ENCODE peak calls at places on chromosomes 4 and X, in ten cellular contexts. Z is fibroblast of mammary gland; H is AG10803; B is dorsolateral prefrontal cortex; K is cardiac fibroblast; F is heart left ventricle; R is uterus; D is stomach; J is neural progenitor cell; Q is CD8-positive, alpha-beta T cell. W is an unnamed sample.

GRCh38 chrX:145825896-145826295 is 8.3 kb downstream of the SLITRK2 start:
- DNase-seq in Z (peak), H (no peak), B (no peak), K (peak), F (no peak), R (no peak), D (no peak), J (peak), Q (no peak), W (no peak)

GRCh38 chrX:23952984-23953907 is 45.4 kb downstream of the CXorf58 start:
- DNase-seq in Z (no peak), H (no peak), B (no peak), K (peak), F (no peak), R (no peak), D (no peak), J (peak), Q (peak), W (no peak)

GRCh38 chr4:44544158-44544557 is 95.5 kb upstream of the KCTD8 start:
- DNase-seq in Z (no peak), H (no peak), B (no peak), K (no peak), F (no peak), R (no peak), D (no peak), J (no peak), Q (no peak), W (no peak)

GRCh38 chr4:151322565-151322964 is 2.8 kb downstream of the SH3D19 start:
- DNase-seq in Z (no peak), H (peak), B (no peak), K (no peak), F (no peak), R (no peak), D (no peak), J (no peak), Q (no peak), W (no peak)

GRCh38 chr4:152803541-152803940 is 23.8 kb downstream of the ARFIP1 start:
- DNase-seq in Z (no peak), H (no peak), B (no peak), K (no peak), F (no peak), R (no peak), D (no peak), J (no peak), Q (no peak), W (no peak)

GRCh38 chrX:40576291-40576690 is 4.5 kb upstream of the ATP6AP2 start:
- DNase-seq in Z (no peak), H (no peak), B (no peak), K (no peak), F (no peak), R (no peak), D (no peak), J (no peak), Q (no peak), W (no peak)

GRCh38 chrX:136783159-136783558 is 2.4 kb upstream of the ARHGEF6 start:
- DNase-seq in Z (no peak), H (no peak), B (no peak), K (no peak), F (no peak), R (no peak), D (no peak), J (no peak), Q (no peak), W (no peak)

GRCh38 chr4:5708171-5708828 is at the start of gene EVC2:
- DNase-seq in Z (peak), H (peak), B (no peak), K (peak), F (peak), R (peak), D (peak), J (peak), Q (peak), W (no peak)

GRCh38 chrX:20432746-20433374 is 166.2 kb upstream of the RPS6KA3 start:
- DNase-seq in Z (peak), H (no peak), B (no peak), K (no peak), F (no peak), R (no peak), D (no peak), J (no peak), Q (no peak), W (no peak)

GRCh38 chr4:40916218-40916555 is 166.4 kb downstream of the NSUN7 start:
- DNase-seq in Z (peak), H (peak), B (no peak), K (peak), F (no peak), R (no peak), D (no peak), J (no peak), Q (no peak), W (no peak)

GRCh38 chr4:119300072-119300387 is 21.9 kb downstream of the FABP2 start:
- DNase-seq in Z (peak), H (peak), B (peak), K (peak), F (peak), R (peak), D (peak), J (no peak), Q (no peak), W (no peak)

GRCh38 chrX:151175283-151176062 is 911 bp upstream of the GPR50 start:
- DNase-seq in Z (no peak), H (no peak), B (no peak), K (no peak), F (no peak), R (no peak), D (no peak), J (peak), Q (no peak), W (no peak)

GRCh38 chr4:94892051-94892450 is 134.3 kb downstream of the BMPR1B start:
- DNase-seq in Z (no peak), H (peak), B (no peak), K (no peak), F (no peak), R (no peak), D (no peak), J (no peak), Q (no peak), W (no peak)

GRCh38 chrX:72125331-72126047 is 6.2 kb downstream of the RTL5 start:
- DNase-seq in Z (no peak), H (no peak), B (no peak), K (no peak), F (no peak), R (no peak), D (no peak), J (no peak), Q (no peak), W (no peak)
- TF ChIP-seq CTCF in Z (no peak), H (no peak), B (no peak), K (no peak), F (no peak), R (no peak), D (no peak), J (no peak), Q (no peak), W (no peak)

DNA sequence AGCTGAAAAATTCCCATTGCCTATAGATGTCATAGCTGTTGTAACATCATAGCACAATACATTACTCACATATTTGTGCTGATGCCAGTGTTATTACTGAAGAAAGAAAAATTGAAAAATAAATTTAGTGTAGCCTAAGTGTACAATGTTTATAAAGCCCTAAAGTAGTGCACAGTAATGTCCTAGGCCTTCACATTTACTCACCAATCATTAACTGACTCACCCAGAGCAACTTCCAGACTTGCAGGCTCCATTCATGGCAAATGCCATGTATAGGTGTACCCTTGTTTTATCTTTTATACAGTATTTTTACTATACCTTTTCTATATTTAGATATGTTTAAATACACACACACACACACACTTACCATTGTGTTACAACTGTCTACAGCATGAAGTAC is 265.4 kb upstream of the MAGEB18 start:
- DNase-seq in Z (no peak), H (no peak), B (no peak), K (no peak), F (no peak), R (no peak), D (no peak), J (no peak), Q (no peak), W (no peak)
- H3K4me3 ChIP-seq in Z (no peak), H (no peak), B (no peak), K (no peak), F (no peak), R (no peak), D (no peak), J (no peak), Q (no peak), W (no peak)

GRCh38 chrX:118644378-118644777 is 83.0 kb upstream of the IL13RA1 start:
- DNase-seq in Z (peak), H (peak), B (no peak), K (peak), F (no peak), R (no peak), D (no peak), J (no peak), Q (no peak), W (no peak)
- TF ChIP-seq CTCF in Z (peak), H (peak), B (peak), K (peak), F (peak), R (peak), D (peak), J (peak), Q (no peak), W (peak)

GRCh38 chrX:48695925-48696300 is 621 bp upstream of the SUV39H1 start:
- DNase-seq in Z (no peak), H (no peak), B (no peak), K (no peak), F (no peak), R (no peak), D (no peak), J (peak), Q (no peak), W (no peak)

GRCh38 chrX:48700246-48700645 is 3.7 kb downstream of the SUV39H1 start:
- DNase-seq in Z (no peak), H (no peak), B (no peak), K (no peak), F (no peak), R (no peak), D (no peak), J (no peak), Q (no peak), W (no peak)

GRCh38 chrX:48696301-48697181 is at the start of gene SUV39H1:
- DNase-seq in Z (peak), H (peak), B (peak), K (peak), F (peak), R (peak), D (peak), J (peak), Q (peak), W (no peak)

GRCh38 chrX:48697182-48697727 is 721 bp downstream of the SUV39H1 start:
- DNase-seq in Z (no peak), H (no peak), B (no peak), K (no peak), F (no peak), R (no peak), D (no peak), J (no peak), Q (no peak), W (no peak)

DNA sequence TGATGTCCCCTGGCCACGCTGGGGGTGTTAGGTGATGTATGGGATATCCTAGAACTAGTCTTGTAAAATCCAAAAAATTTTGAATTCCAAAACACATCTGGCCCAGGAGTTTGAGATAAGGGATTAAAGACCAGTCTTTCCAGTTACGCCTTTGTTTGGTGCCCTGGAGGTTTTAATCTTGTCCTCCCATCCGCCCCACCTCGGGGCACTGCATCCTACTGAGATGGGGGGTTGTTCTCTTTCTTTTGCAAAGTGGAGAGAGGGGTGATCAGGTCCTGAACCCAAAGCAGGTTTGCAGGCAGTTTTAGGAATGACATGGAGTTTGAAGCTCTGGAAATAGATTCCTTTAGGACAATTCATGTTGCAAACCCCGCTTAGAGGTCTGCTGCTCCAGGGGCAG is 1.8 kb downstream of the SUV39H1 start:
- DNase-seq in Z (no peak), H (no peak), B (no peak), K (no peak), F (no peak), R (no peak), D (no peak), J (peak), Q (no peak), W (no peak)
- H3K4me3 ChIP-seq in Z (no peak), H (no peak), B (no peak), K (no peak), F (no peak), R (no peak), D (no peak), J (peak), Q (no peak), W (no peak)